ENCODE peak calls at places on chromosomes 16 and 17, in six cellular contexts. W is skeletal muscle cell, I is Karpas-422, A is neuronal stem cell, J is upper lobe of right lung, D is T-helper 1 cell. Y is an unnamed sample.

GRCh38 chr17:50149425-50150353 is 788 bp downstream of the PPP1R9B start:
- DNase-seq in I (peak), D (peak), W (no peak), A (no peak), J (peak), Y (peak)

GRCh38 chr17:40779181-40779909 is 3.0 kb downstream of the KRT27 start:
- DNase-seq in A (no peak), I (no peak), W (no peak), J (peak), D (peak), Y (no peak)

GRCh38 chr16:52123063-52123839 is 423.7 kb downstream of the TOX3 start:
- DNase-seq in W (no peak), A (no peak), I (no peak), D (no peak), J (no peak), Y (no peak)

GRCh38 chr16:57045694-57046381 is 46.5 kb upstream of the CPNE2 start:
- DNase-seq in D (no peak), I (peak), J (no peak), A (peak), W (no peak), Y (no peak)

GRCh38 chr17:76383645-76384221 is 676 bp upstream of the SPHK1 start:
- DNase-seq in J (peak), I (peak), W (no peak), A (peak), D (peak), Y (no peak)

GRCh38 chr17:7215136-7215638 is 4.4 kb downstream of the DLG4 start:
- DNase-seq in D (no peak), I (no peak), J (no peak), A (no peak), W (no peak), Y (no peak)

GRCh38 chr17:75105269-75106080 is 4.3 kb upstream of the ARMC7 start:
- DNase-seq in A (no peak), W (no peak), J (peak), I (peak), D (no peak), Y (no peak)

GRCh38 chr17:67414559-67414958 is 37.5 kb downstream of the PITPNC1 start:
- DNase-seq in A (no peak), I (no peak), J (no peak), W (no peak), D (no peak), Y (no peak)

GRCh38 chr17:2076461-2076984 is 21.6 kb downstream of the HIC1 start:
- DNase-seq in W (no peak), A (no peak), I (no peak), D (no peak), J (no peak), Y (no peak)

GRCh38 chr17:40560592-40561293 is 4.5 kb downstream of the CCR7 start:
- DNase-seq in J (peak), A (no peak), W (no peak), I (peak), D (peak), Y (no peak)

GRCh38 chr17:9002610-9003354 is 18.5 kb upstream of the NTN1 start:
- DNase-seq in D (no peak), A (peak), W (no peak), J (no peak), I (no peak), Y (no peak)

GRCh38 chr16:84550096-84550495 is 45.6 kb upstream of the MEAK7 start:
- DNase-seq in A (no peak), I (no peak), D (no peak), W (no peak), J (no peak), Y (no peak)

GRCh38 chr16:66656547-66656946 is 40.0 kb downstream of the CMTM4 start:
- DNase-seq in D (no peak), A (no peak), I (no peak), W (peak), J (no peak), Y (no peak)

GRCh38 chr17:44324092-44324570 is 492 bp downstream of the SLC25A39 start:
- DNase-seq in D (peak), A (no peak), I (no peak), J (peak), W (no peak), Y (no peak)

GRCh38 chr17:57485916-57486315 is 229.6 kb downstream of the MSI2 start:
- DNase-seq in D (no peak), W (no peak), A (no peak), I (peak), J (no peak), Y (no peak)

GRCh38 chr17:29352146-29352545 is 38.0 kb upstream of the TAOK1 start:
- DNase-seq in J (no peak), W (no peak), I (no peak), D (no peak), A (no peak), Y (no peak)

GRCh38 chr16:3456374-3456773 is 12.9 kb downstream of the NAA60 start:
- DNase-seq in D (no peak), W (no peak), J (no peak), I (no peak), A (no peak), Y (no peak)

GRCh38 chr17:42253173-42253545 is 23.0 kb downstream of the STAT5B start:
- DNase-seq in I (peak), J (no peak), A (no peak), W (no peak), D (no peak), Y (no peak)

Y was measured in chondrocyte.